ENCODE peak calls at places on chromosomes 11 and 22, in eight cellular contexts. One of them, this sample, is unnamed.

GRCh38 chr11:112294688-112295340 is 34.2 kb upstream of the PLET1 start:
- DNase-seq in fibroblast of villous mesenchyme: peak
- DNase-seq in AG09309: no peak
- DNase-seq in right atrium auricular region: no peak
- DNase-seq in transverse colon: no peak
- DNase-seq in foreskin fibroblast: no peak
- DNase-seq in cardiac fibroblast: no peak
- DNase-seq in brain microvascular endothelial cell: no peak
- DNase-seq in this sample: no peak

GRCh38 chr11:111526501-111526900 is 11.9 kb downstream of the HOATZ start:
- DNase-seq in cardiac fibroblast: peak
- DNase-seq in transverse colon: no peak
- DNase-seq in right atrium auricular region: no peak
- DNase-seq in AG09309: no peak
- DNase-seq in fibroblast of villous mesenchyme: peak
- DNase-seq in brain microvascular endothelial cell: peak
- DNase-seq in foreskin fibroblast: peak
- DNase-seq in this sample: no peak

GRCh38 chr22:37454857-37455686 is 27.8 kb upstream of the ELFN2 start:
- DNase-seq in AG09309: peak
- DNase-seq in foreskin fibroblast: peak
- DNase-seq in fibroblast of villous mesenchyme: peak
- DNase-seq in cardiac fibroblast: peak
- DNase-seq in transverse colon: no peak
- DNase-seq in brain microvascular endothelial cell: peak
- DNase-seq in right atrium auricular region: no peak
- DNase-seq in this sample: peak

GRCh38 chr11:91742155-91742554 is 482.5 kb upstream of the FAT3 start:
- DNase-seq in AG09309: no peak
- DNase-seq in transverse colon: no peak
- DNase-seq in cardiac fibroblast: no peak
- DNase-seq in fibroblast of villous mesenchyme: no peak
- DNase-seq in foreskin fibroblast: no peak
- DNase-seq in brain microvascular endothelial cell: no peak
- DNase-seq in right atrium auricular region: no peak
- DNase-seq in this sample: peak

GRCh38 chr11:93393386-93393785 is 62.8 kb downstream of the DEUP1 start:
- DNase-seq in transverse colon: no peak
- DNase-seq in foreskin fibroblast: no peak
- DNase-seq in right atrium auricular region: no peak
- DNase-seq in brain microvascular endothelial cell: no peak
- DNase-seq in cardiac fibroblast: no peak
- DNase-seq in AG09309: no peak
- DNase-seq in fibroblast of villous mesenchyme: no peak
- DNase-seq in this sample: no peak

GRCh38 chr11:45649544-45650165 is 15.8 kb downstream of the CHST1 start:
- DNase-seq in transverse colon: no peak
- DNase-seq in AG09309: no peak
- DNase-seq in right atrium auricular region: no peak
- DNase-seq in fibroblast of villous mesenchyme: no peak
- DNase-seq in brain microvascular endothelial cell: no peak
- DNase-seq in foreskin fibroblast: no peak
- DNase-seq in cardiac fibroblast: no peak
- DNase-seq in this sample: no peak

GRCh38 chr22:24809331-24809730 is 3.3 kb downstream of the SGSM1 start:
- DNase-seq in AG09309: no peak
- DNase-seq in right atrium auricular region: no peak
- DNase-seq in foreskin fibroblast: no peak
- DNase-seq in brain microvascular endothelial cell: no peak
- DNase-seq in cardiac fibroblast: no peak
- DNase-seq in transverse colon: no peak
- DNase-seq in fibroblast of villous mesenchyme: no peak
- DNase-seq in this sample: no peak

GRCh38 chr22:42173183-42173926 is 42.7 kb upstream of the CYP2D6 start:
- DNase-seq in right atrium auricular region: no peak
- DNase-seq in foreskin fibroblast: no peak
- DNase-seq in fibroblast of villous mesenchyme: peak
- DNase-seq in cardiac fibroblast: peak
- DNase-seq in brain microvascular endothelial cell: no peak
- DNase-seq in AG09309: no peak
- DNase-seq in transverse colon: no peak
- DNase-seq in this sample: no peak

GRCh38 chr11:120239713-120240640 is at the start of gene POU2F3:
- DNase-seq in cardiac fibroblast: no peak
- DNase-seq in foreskin fibroblast: no peak
- DNase-seq in AG09309: no peak
- DNase-seq in right atrium auricular region: no peak
- DNase-seq in transverse colon: no peak
- DNase-seq in fibroblast of villous mesenchyme: no peak
- DNase-seq in brain microvascular endothelial cell: no peak
- DNase-seq in this sample: no peak

GRCh38 chr22:46970411-46971123 is 208.1 kb downstream of the TBC1D22A start:
- DNase-seq in right atrium auricular region: no peak
- DNase-seq in fibroblast of villous mesenchyme: no peak
- DNase-seq in brain microvascular endothelial cell: no peak
- DNase-seq in cardiac fibroblast: no peak
- DNase-seq in foreskin fibroblast: no peak
- DNase-seq in AG09309: no peak
- DNase-seq in transverse colon: no peak
- DNase-seq in this sample: no peak

GRCh38 chr11:65210748-65211147 is 29.0 kb downstream of the CAPN1 start:
- DNase-seq in fibroblast of villous mesenchyme: no peak
- DNase-seq in brain microvascular endothelial cell: no peak
- DNase-seq in transverse colon: no peak
- DNase-seq in right atrium auricular region: no peak
- DNase-seq in AG09309: no peak
- DNase-seq in foreskin fibroblast: no peak
- DNase-seq in cardiac fibroblast: no peak
- DNase-seq in this sample: no peak

GRCh38 chr11:63212742-63213141 is 30.7 kb downstream of the SLC22A25 start:
- DNase-seq in fibroblast of villous mesenchyme: peak
- DNase-seq in cardiac fibroblast: peak
- DNase-seq in foreskin fibroblast: peak
- DNase-seq in right atrium auricular region: no peak
- DNase-seq in AG09309: no peak
- DNase-seq in transverse colon: no peak
- DNase-seq in brain microvascular endothelial cell: peak
- DNase-seq in this sample: peak

GRCh38 chr11:10694481-10695239 is 1.1 kb upstream of the IRAG1 start:
- DNase-seq in AG09309: no peak
- DNase-seq in cardiac fibroblast: peak
- DNase-seq in foreskin fibroblast: peak
- DNase-seq in brain microvascular endothelial cell: peak
- DNase-seq in fibroblast of villous mesenchyme: peak
- DNase-seq in transverse colon: no peak
- DNase-seq in right atrium auricular region: no peak
- DNase-seq in this sample: no peak
- TF ChIP-seq CTCF in AG09309: no peak
- TF ChIP-seq CTCF in cardiac fibroblast: no peak
- TF ChIP-seq CTCF in foreskin fibroblast: peak
- TF ChIP-seq CTCF in brain microvascular endothelial cell: peak
- TF ChIP-seq CTCF in fibroblast of villous mesenchyme: no peak
- TF ChIP-seq CTCF in transverse colon: no peak
- TF ChIP-seq CTCF in right atrium auricular region: no peak
- TF ChIP-seq CTCF in this sample: no peak

GRCh38 chr11:119236490-119236889 is 30.4 kb downstream of the CBL start:
- DNase-seq in foreskin fibroblast: peak
- DNase-seq in fibroblast of villous mesenchyme: peak
- DNase-seq in transverse colon: no peak
- DNase-seq in right atrium auricular region: no peak
- DNase-seq in brain microvascular endothelial cell: no peak
- DNase-seq in cardiac fibroblast: peak
- DNase-seq in AG09309: no peak
- DNase-seq in this sample: no peak

GRCh38 chr11:119236891-119237290 is 30.8 kb downstream of the CBL start:
- DNase-seq in cardiac fibroblast: peak
- DNase-seq in foreskin fibroblast: peak
- DNase-seq in right atrium auricular region: no peak
- DNase-seq in transverse colon: no peak
- DNase-seq in brain microvascular endothelial cell: peak
- DNase-seq in AG09309: no peak
- DNase-seq in fibroblast of villous mesenchyme: peak
- DNase-seq in this sample: no peak

DNA sequence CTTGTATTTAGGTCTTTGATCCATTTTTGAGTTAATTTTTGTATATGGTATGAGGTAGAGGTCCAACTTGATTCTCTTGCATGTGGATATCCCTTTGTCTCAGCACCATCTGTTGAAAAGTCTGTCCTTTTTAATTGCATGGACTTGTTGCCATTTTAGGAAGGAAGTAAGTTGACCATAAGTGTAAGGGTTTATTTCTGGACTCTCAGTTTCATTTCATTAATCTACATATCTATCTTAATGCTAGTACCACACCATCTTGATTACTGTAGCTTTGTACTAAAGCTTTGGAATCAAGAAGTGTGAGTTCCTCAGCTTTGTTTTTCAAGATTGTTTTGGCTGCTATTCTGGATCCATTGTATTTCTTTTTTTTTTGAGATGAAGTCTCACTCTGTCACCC is 31.4 kb downstream of the CBL start:
- DNase-seq in right atrium auricular region: no peak
- DNase-seq in foreskin fibroblast: no peak
- DNase-seq in AG09309: no peak
- DNase-seq in brain microvascular endothelial cell: no peak
- DNase-seq in fibroblast of villous mesenchyme: no peak
- DNase-seq in cardiac fibroblast: no peak
- DNase-seq in transverse colon: no peak
- DNase-seq in this sample: no peak
- H3K4me3 ChIP-seq in right atrium auricular region: no peak
- H3K4me3 ChIP-seq in foreskin fibroblast: no peak
- H3K4me3 ChIP-seq in AG09309: no peak
- H3K4me3 ChIP-seq in brain microvascular endothelial cell: no peak
- H3K4me3 ChIP-seq in fibroblast of villous mesenchyme: no peak
- H3K4me3 ChIP-seq in cardiac fibroblast: no peak
- H3K4me3 ChIP-seq in transverse colon: no peak
- H3K4me3 ChIP-seq in this sample: no peak

DNA sequence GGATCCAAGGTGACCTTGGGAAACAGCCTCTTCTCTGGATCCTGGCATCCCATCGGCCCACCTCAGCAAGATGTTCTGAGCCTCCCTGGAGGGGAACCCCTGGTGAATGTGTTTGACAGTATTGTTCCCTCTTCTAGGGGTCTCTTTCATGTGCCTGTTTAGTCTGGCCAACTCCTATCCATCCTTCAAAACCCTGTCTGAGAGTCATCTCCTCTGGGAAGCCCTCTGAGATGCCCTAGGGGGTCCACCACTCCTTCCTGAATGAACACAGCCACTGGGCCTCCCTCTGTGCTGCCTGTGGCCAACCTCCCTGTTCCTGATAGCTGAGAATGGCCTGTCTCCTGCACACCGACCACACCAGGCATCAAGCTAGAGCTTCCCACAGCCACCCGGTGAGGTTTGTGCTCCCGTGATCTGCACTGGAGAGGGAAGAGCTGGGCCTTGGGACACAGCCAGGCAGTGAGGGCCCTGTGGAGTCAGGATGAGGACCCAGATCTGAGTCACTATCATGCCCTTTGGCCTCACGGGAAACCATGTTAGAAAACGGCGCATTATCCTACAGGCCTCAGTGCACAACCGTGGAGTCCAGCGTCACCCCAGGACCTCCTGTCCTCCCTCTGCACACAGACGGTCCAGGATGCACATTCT is 8.8 kb downstream of the WNT7B start:
- DNase-seq in right atrium auricular region: no peak
- DNase-seq in brain microvascular endothelial cell: no peak
- DNase-seq in fibroblast of villous mesenchyme: no peak
- DNase-seq in AG09309: no peak
- DNase-seq in transverse colon: no peak
- DNase-seq in foreskin fibroblast: no peak
- DNase-seq in cardiac fibroblast: peak
- DNase-seq in this sample: no peak
- TF ChIP-seq CTCF in right atrium auricular region: no peak
- TF ChIP-seq CTCF in brain microvascular endothelial cell: no peak
- TF ChIP-seq CTCF in fibroblast of villous mesenchyme: no peak
- TF ChIP-seq CTCF in AG09309: no peak
- TF ChIP-seq CTCF in transverse colon: no peak
- TF ChIP-seq CTCF in foreskin fibroblast: no peak
- TF ChIP-seq CTCF in cardiac fibroblast: no peak
- TF ChIP-seq CTCF in this sample: no peak

GRCh38 chr11:69797156-69797555 is 22.0 kb upstream of the FGF4 start:
- DNase-seq in right atrium auricular region: no peak
- DNase-seq in AG09309: no peak
- DNase-seq in foreskin fibroblast: no peak
- DNase-seq in cardiac fibroblast: no peak
- DNase-seq in fibroblast of villous mesenchyme: peak
- DNase-seq in transverse colon: no peak
- DNase-seq in brain microvascular endothelial cell: no peak
- DNase-seq in this sample: peak
- H3K4me3 ChIP-seq in right atrium auricular region: no peak
- H3K4me3 ChIP-seq in AG09309: no peak
- H3K4me3 ChIP-seq in foreskin fibroblast: no peak
- H3K4me3 ChIP-seq in cardiac fibroblast: no peak
- H3K4me3 ChIP-seq in fibroblast of villous mesenchyme: no peak
- H3K4me3 ChIP-seq in transverse colon: no peak
- H3K4me3 ChIP-seq in brain microvascular endothelial cell: no peak
- H3K4me3 ChIP-seq in this sample: no peak

DNA sequence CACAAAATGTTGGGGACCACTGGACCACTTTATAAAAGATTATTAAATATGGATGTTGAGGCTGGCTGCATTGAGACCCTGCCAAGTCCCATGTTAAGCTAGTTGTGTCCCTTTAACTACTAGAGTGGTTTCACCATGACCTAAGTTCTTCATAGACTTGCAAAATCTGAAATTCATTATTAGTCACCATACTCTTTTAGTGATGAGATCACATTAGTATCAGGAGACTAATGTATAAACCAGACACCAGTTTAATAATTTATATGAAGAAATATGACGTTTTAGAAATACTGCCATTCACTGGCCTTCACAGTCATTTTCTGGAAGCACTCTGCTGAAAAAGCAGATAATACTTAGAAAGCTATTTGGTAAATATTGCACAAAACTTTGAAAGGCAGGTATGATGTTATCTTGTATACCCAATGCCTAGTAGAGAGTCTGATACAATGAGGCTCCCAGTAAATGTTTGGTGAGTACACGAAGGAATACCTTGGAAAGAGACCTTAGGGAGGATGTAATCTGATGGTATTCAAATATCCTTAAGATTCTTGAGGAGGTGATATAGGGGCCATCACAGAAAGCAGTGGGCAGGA is 728.2 kb upstream of the ANO5 start:
- DNase-seq in AG09309: no peak
- DNase-seq in foreskin fibroblast: no peak
- DNase-seq in right atrium auricular region: no peak
- DNase-seq in fibroblast of villous mesenchyme: no peak
- DNase-seq in brain microvascular endothelial cell: no peak
- DNase-seq in cardiac fibroblast: no peak
- DNase-seq in transverse colon: no peak
- DNase-seq in this sample: no peak
- TF ChIP-seq CTCF in AG09309: no peak
- TF ChIP-seq CTCF in foreskin fibroblast: no peak
- TF ChIP-seq CTCF in right atrium auricular region: no peak
- TF ChIP-seq CTCF in fibroblast of villous mesenchyme: no peak
- TF ChIP-seq CTCF in brain microvascular endothelial cell: no peak
- TF ChIP-seq CTCF in cardiac fibroblast: no peak
- TF ChIP-seq CTCF in transverse colon: no peak
- TF ChIP-seq CTCF in this sample: no peak